ENCODE peak calls at places on chromosome 22, in four cellular contexts. One of them, this sample, is unnamed.

GRCh38 chr22:44068422-44069191 is 44.5 kb downstream of the PARVB start:
- DNase-seq in cardiac fibroblast: no peak
- DNase-seq in kidney epithelial cell: no peak
- DNase-seq in fibroblast of villous mesenchyme: no peak
- DNase-seq in this sample: no peak

GRCh38 chr22:24465566-24465965 is 29.6 kb upstream of the UPB1 start:
- DNase-seq in cardiac fibroblast: peak; percentile 56
- DNase-seq in kidney epithelial cell: peak; percentile 23
- DNase-seq in fibroblast of villous mesenchyme: peak; percentile 86
- DNase-seq in this sample: peak; percentile 82

GRCh38 chr22:49966041-49966715 is 5.6 kb downstream of the PIM3 start:
- DNase-seq in fibroblast of villous mesenchyme: no peak
- DNase-seq in cardiac fibroblast: no peak
- DNase-seq in kidney epithelial cell: no peak
- DNase-seq in this sample: no peak

GRCh38 chr22:32911526-32911925 is 110.0 kb downstream of the TIMP3 start:
- DNase-seq in cardiac fibroblast: no peak
- DNase-seq in kidney epithelial cell: no peak
- DNase-seq in fibroblast of villous mesenchyme: peak; percentile 3
- DNase-seq in this sample: no peak

GRCh38 chr22:24247564-24248344 is 2.9 kb upstream of the GGT5 start:
- DNase-seq in fibroblast of villous mesenchyme: peak; percentile 98
- DNase-seq in cardiac fibroblast: peak; percentile 98
- DNase-seq in kidney epithelial cell: no peak
- DNase-seq in this sample: peak; percentile 49

GRCh38 chr22:49586244-49586748 is 241.4 kb downstream of the BRD1 start:
- DNase-seq in fibroblast of villous mesenchyme: no peak
- DNase-seq in kidney epithelial cell: no peak
- DNase-seq in cardiac fibroblast: no peak
- DNase-seq in this sample: no peak

GRCh38 chr22:50444663-50445062 is 30.2 kb downstream of the SBF1 start:
- DNase-seq in fibroblast of villous mesenchyme: peak; percentile 66
- DNase-seq in cardiac fibroblast: peak; percentile 80
- DNase-seq in kidney epithelial cell: peak; percentile 29
- DNase-seq in this sample: peak; percentile 14

GRCh38 chr22:49748514-49748913 is 79.2 kb downstream of the BRD1 start:
- DNase-seq in cardiac fibroblast: no peak
- DNase-seq in kidney epithelial cell: no peak
- DNase-seq in fibroblast of villous mesenchyme: no peak
- DNase-seq in this sample: no peak

GRCh38 chr22:17946691-17947367 is 77.5 kb downstream of the MICAL3 start:
- DNase-seq in fibroblast of villous mesenchyme: no peak
- DNase-seq in cardiac fibroblast: no peak
- DNase-seq in kidney epithelial cell: no peak
- DNase-seq in this sample: no peak

GRCh38 chr22:23289130-23289503 is 108.8 kb downstream of the BCR start:
- DNase-seq in kidney epithelial cell: no peak
- DNase-seq in fibroblast of villous mesenchyme: no peak
- DNase-seq in cardiac fibroblast: no peak
- DNase-seq in this sample: no peak

GRCh38 chr22:37806409-37807338 is 1.1 kb upstream of the GCAT start:
- DNase-seq in cardiac fibroblast: peak; percentile 32
- DNase-seq in kidney epithelial cell: no peak
- DNase-seq in fibroblast of villous mesenchyme: peak; percentile 56
- DNase-seq in this sample: no peak

GRCh38 chr22:43734370-43735005 is 77.6 kb downstream of the EFCAB6 start:
- DNase-seq in cardiac fibroblast: no peak
- DNase-seq in fibroblast of villous mesenchyme: peak; percentile 17
- DNase-seq in kidney epithelial cell: no peak
- DNase-seq in this sample: no peak

GRCh38 chr22:24357547-24357946 is 69.9 kb upstream of the ADORA2A start:
- DNase-seq in cardiac fibroblast: no peak
- DNase-seq in fibroblast of villous mesenchyme: peak; percentile 36
- DNase-seq in kidney epithelial cell: no peak
- DNase-seq in this sample: no peak

GRCh38 chr22:37765953-37766566 is 41.7 kb upstream of the GCAT start:
- DNase-seq in fibroblast of villous mesenchyme: no peak
- DNase-seq in kidney epithelial cell: no peak
- DNase-seq in cardiac fibroblast: no peak
- DNase-seq in this sample: no peak

GRCh38 chr22:21815958-21816357 is 51.5 kb downstream of the MAPK1 start:
- DNase-seq in cardiac fibroblast: no peak
- DNase-seq in fibroblast of villous mesenchyme: no peak
- DNase-seq in kidney epithelial cell: no peak
- DNase-seq in this sample: no peak
- H3K4me3 ChIP-seq in cardiac fibroblast: no peak overlapping the region
- H3K4me3 ChIP-seq in fibroblast of villous mesenchyme: no peak overlapping the region
- H3K4me3 ChIP-seq in kidney epithelial cell: no peak overlapping the region
- H3K4me3 ChIP-seq in this sample: no peak overlapping the region

DNA sequence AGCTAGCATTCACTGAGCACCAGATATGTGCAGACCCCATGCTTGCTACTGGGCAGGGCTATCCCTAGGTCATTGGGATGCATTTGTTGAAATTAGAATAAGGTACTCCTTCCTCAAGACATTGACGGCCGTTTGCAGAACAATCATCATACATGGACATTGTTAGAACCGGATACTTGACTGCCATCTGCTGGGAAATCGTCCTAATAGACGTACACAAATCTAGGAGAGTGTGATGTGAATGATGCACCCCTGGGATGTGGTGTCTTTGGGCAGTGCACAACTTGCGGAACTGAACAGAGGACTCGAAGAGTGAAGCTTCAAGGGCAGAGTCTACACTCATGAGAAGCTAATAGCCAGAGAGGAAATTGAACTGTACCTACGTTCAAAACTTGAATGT is 35.9 kb downstream of the MYO18B start:
- DNase-seq in fibroblast of villous mesenchyme: peak; percentile 38
- DNase-seq in kidney epithelial cell: no peak
- DNase-seq in cardiac fibroblast: peak; percentile 76
- DNase-seq in this sample: no peak
- TF ChIP-seq CTCF in fibroblast of villous mesenchyme: peak; percentile 40
- TF ChIP-seq CTCF in kidney epithelial cell: peak; percentile 39
- TF ChIP-seq CTCF in cardiac fibroblast: peak; percentile 46
- TF ChIP-seq CTCF in this sample: peak; percentile 42

GRCh38 chr22:30276041-30276440 is 9.4 kb upstream of the OSM start:
- DNase-seq in fibroblast of villous mesenchyme: no peak
- DNase-seq in kidney epithelial cell: no peak
- DNase-seq in cardiac fibroblast: no peak
- DNase-seq in this sample: no peak
- H3K4me3 ChIP-seq in fibroblast of villous mesenchyme: no peak overlapping the region
- H3K4me3 ChIP-seq in kidney epithelial cell: no peak overlapping the region
- H3K4me3 ChIP-seq in cardiac fibroblast: no peak overlapping the region
- H3K4me3 ChIP-seq in this sample: no peak overlapping the region

GRCh38 chr22:28741200-28741757 is 341 bp downstream of the CHEK2 start:
- DNase-seq in fibroblast of villous mesenchyme: no peak
- DNase-seq in kidney epithelial cell: no peak
- DNase-seq in cardiac fibroblast: no peak
- DNase-seq in this sample: no peak
- TF ChIP-seq CTCF in fibroblast of villous mesenchyme: no peak
- TF ChIP-seq CTCF in kidney epithelial cell: no peak
- TF ChIP-seq CTCF in cardiac fibroblast: no peak
- TF ChIP-seq CTCF in this sample: no peak

DNA sequence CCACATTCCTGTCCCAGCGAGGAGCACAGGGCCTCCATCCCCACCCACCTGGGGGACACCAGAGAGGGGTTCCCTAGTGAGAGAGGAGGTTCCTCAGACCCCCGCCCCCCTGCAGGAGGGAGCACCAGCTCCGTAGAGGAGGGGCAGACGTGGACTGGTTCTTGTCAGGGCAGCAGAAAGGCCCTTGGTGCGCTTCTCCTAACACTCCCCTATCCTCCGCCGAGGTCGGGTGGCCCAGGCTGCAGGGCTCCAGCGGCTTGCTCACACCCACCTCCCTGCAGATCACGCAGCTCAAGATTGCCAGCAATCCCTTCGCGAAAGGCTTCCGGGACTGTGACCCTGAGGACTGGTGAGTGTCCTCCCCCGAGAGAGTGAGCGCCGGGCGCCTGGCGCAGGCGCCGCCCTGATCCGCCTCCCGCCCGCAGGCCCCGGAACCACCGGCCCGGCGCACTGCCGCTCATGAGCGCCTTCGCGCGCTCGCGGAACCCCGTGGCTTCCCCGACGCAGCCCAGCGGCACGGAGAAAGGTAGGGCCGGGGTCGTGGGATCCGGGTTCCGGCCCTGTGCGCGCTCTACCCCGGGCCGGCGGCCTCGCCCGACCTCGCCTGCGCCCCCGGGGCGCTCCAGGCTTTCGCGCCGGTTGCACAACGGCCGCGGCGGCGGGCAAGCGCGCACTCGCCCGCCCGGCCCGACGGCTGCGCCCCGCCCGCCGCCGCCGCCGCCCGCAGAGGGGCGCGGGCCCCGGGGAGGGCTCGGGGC is 5.1 kb downstream of the TBX1 start:
- DNase-seq in fibroblast of villous mesenchyme: peak; percentile 37
- DNase-seq in kidney epithelial cell: no peak
- DNase-seq in cardiac fibroblast: peak; percentile 40
- DNase-seq in this sample: no peak
- H3K4me3 ChIP-seq in fibroblast of villous mesenchyme: peak overlapping the region; percentile 30
- H3K4me3 ChIP-seq in kidney epithelial cell: no peak overlapping the region
- H3K4me3 ChIP-seq in cardiac fibroblast: no peak overlapping the region
- H3K4me3 ChIP-seq in this sample: no peak overlapping the region

GRCh38 chr22:26800858-26801257 is 143.5 kb downstream of the MIAT start:
- DNase-seq in cardiac fibroblast: peak; percentile 7
- DNase-seq in fibroblast of villous mesenchyme: peak; percentile 60
- DNase-seq in kidney epithelial cell: no peak
- DNase-seq in this sample: no peak

GRCh38 chr22:26801449-26801848 is 144.1 kb downstream of the MIAT start:
- DNase-seq in cardiac fibroblast: no peak
- DNase-seq in fibroblast of villous mesenchyme: no peak
- DNase-seq in kidney epithelial cell: no peak
- DNase-seq in this sample: no peak

GRCh38 chr22:26796785-26797184 is 139.4 kb downstream of the MIAT start:
- DNase-seq in cardiac fibroblast: no peak
- DNase-seq in kidney epithelial cell: no peak
- DNase-seq in fibroblast of villous mesenchyme: no peak
- DNase-seq in this sample: no peak

GRCh38 chr22:26798433-26799065 is 141.2 kb downstream of the MIAT start:
- DNase-seq in kidney epithelial cell: no peak
- DNase-seq in cardiac fibroblast: no peak
- DNase-seq in fibroblast of villous mesenchyme: no peak
- DNase-seq in this sample: no peak

DNA sequence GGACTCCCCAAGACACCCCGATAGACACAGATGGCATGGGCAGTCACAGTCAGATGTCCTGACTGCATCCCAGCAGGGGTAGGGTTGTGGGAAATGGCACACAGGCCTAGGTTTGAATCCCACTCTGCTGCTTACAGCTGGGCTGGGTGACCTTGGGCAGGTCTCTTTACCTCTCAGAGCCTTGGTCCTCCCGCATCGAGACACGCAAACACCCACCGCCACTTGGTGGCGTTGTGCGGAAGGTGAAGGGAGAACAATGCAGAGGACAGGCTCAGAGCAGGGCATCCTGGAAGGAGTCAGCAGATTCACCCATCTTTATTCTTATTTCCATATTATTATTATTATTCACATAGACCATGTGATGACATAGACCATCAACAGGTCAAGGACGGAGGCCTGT is 140.5 kb downstream of the MIAT start:
- DNase-seq in cardiac fibroblast: no peak
- DNase-seq in fibroblast of villous mesenchyme: no peak
- DNase-seq in kidney epithelial cell: no peak
- DNase-seq in this sample: no peak
- TF ChIP-seq CTCF in cardiac fibroblast: no peak
- TF ChIP-seq CTCF in fibroblast of villous mesenchyme: peak; percentile 6
- TF ChIP-seq CTCF in kidney epithelial cell: no peak
- TF ChIP-seq CTCF in this sample: peak; percentile 36

GRCh38 chr22:21031545-21032036 is 770 bp downstream of the SLC7A4 start:
- DNase-seq in cardiac fibroblast: no peak
- DNase-seq in kidney epithelial cell: no peak
- DNase-seq in fibroblast of villous mesenchyme: no peak
- DNase-seq in this sample: no peak
- H3K4me3 ChIP-seq in cardiac fibroblast: no peak overlapping the region
- H3K4me3 ChIP-seq in kidney epithelial cell: no peak overlapping the region
- H3K4me3 ChIP-seq in fibroblast of villous mesenchyme: peak overlapping the region; percentile 43
- H3K4me3 ChIP-seq in this sample: peak overlapping the region; percentile 33

This sample was measured in retinal pigment epithelial cell.